ENCODE peak calls at places on chromosomes 3 and 15, in four cellular contexts. R is fibroblast of the conjunctiva, X is mesothelial cell of epicardium, O is cerebellum. H is an unnamed sample.

GRCh38 chr15:29132786-29133185 is 136.8 kb downstream of the NSMCE3 start:
- DNase-seq in X (no peak), O (no peak), R (no peak), H (no peak)

GRCh38 chr3:58237238-58237939 is at the start of gene ABHD6:
- DNase-seq in X (peak), O (peak), R (no peak), H (no peak)

GRCh38 chr3:163175970-163176369 is 1679.4 kb downstream of the OTOL1 start:
- DNase-seq in O (no peak), R (no peak), X (no peak), H (no peak)

GRCh38 chr3:19885468-19885867 is 48.5 kb downstream of the EFHB start:
- DNase-seq in X (no peak), O (peak), R (peak), H (no peak)

GRCh38 chr15:65156692-65157091 is 23.1 kb upstream of the PDCD7 start:
- DNase-seq in O (no peak), R (no peak), X (no peak), H (no peak)

GRCh38 chr3:71537211-71537611 is 46.3 kb downstream of the FOXP1 start:
- DNase-seq in R (peak), X (no peak), O (no peak), H (no peak)

GRCh38 chr3:7917443-7918151 is 584.0 kb upstream of the LMCD1 start:
- DNase-seq in X (no peak), O (no peak), R (no peak), H (no peak)

GRCh38 chr3:136984837-136985236 is 27.1 kb downstream of the IL20RB start:
- DNase-seq in X (no peak), O (no peak), R (no peak), H (no peak)

GRCh38 chr3:154428369-154429206 is 1.4 kb downstream of the GPR149 start:
- DNase-seq in X (no peak), R (no peak), O (no peak), H (peak)

GRCh38 chr15:41714291-41714690 is 54.1 kb downstream of the MGA start:
- DNase-seq in O (no peak), R (no peak), X (no peak), H (no peak)

GRCh38 chr15:68389936-68390790 is 41.8 kb downstream of the ITGA11 start:
- DNase-seq in X (no peak), O (no peak), R (no peak), H (peak)

GRCh38 chr15:78709263-78709882 is 68.4 kb upstream of the CHRNB4 start:
- DNase-seq in X (peak), O (peak), R (no peak), H (no peak)

GRCh38 chr3:40187945-40188344 is 121.6 kb upstream of the EIF1B start:
- DNase-seq in O (peak), R (no peak), X (no peak), H (peak)

GRCh38 chr3:127706312-127706711 is 33.6 kb downstream of the ABTB1 start:
- DNase-seq in X (no peak), R (no peak), O (no peak), H (no peak)

GRCh38 chr3:72446406-72447058 is 401.7 kb downstream of the SHQ1 start:
- DNase-seq in R (no peak), X (no peak), O (peak), H (no peak)

GRCh38 chr15:75650908-75651809 is 3.4 kb downstream of the SNX33 start:
- DNase-seq in X (no peak), R (no peak), O (no peak), H (no peak)

GRCh38 chr15:87827126-87827525 is 429.4 kb downstream of the NTRK3 start:
- DNase-seq in R (no peak), X (no peak), O (no peak), H (no peak)

GRCh38 chr3:10768995-10769394 is 47.0 kb upstream of the SLC6A11 start:
- DNase-seq in X (no peak), R (no peak), O (no peak), H (no peak)

GRCh38 chr15:58433597-58434333 is 2.0 kb downstream of the LIPC start:
- DNase-seq in O (peak), R (no peak), X (no peak), H (no peak)

GRCh38 chr3:66253790-66254620 is 33.2 kb downstream of the SLC25A26 start:
- DNase-seq in R (peak), O (peak), X (no peak), H (no peak)

GRCh38 chr15:89551502-89551901 is 23.8 kb upstream of the TICRR start:
- DNase-seq in O (no peak), R (no peak), X (no peak), H (no peak)

GRCh38 chr15:72534522-72534921 is 60.4 kb downstream of the ARIH1 start:
- DNase-seq in R (no peak), O (no peak), X (no peak), H (no peak)

H was measured in H1.